ENCODE peak calls at places on chromosomes 1 and 21, in seven cellular contexts. G is GM12878, K is H1, A is HCT116, J is SK-N-SH, I is K562, H is HepG2. B is an unnamed sample.

GRCh38 chr1:12006167-12006921 is 13.0 kb upstream of the MIIP start:
- DNase-seq in G (no peak), K (no peak), A (no peak), J (no peak), I (peak; percentile 49), H (no peak), B (no peak)

GRCh38 chr21:33026299-33026858 is 644 bp downstream of the OLIG2 start:
- DNase-seq in G (no peak), K (no peak), A (no peak), J (peak; percentile 35), I (no peak), H (no peak), B (no peak)

GRCh38 chr1:10646347-10646861 is 150.0 kb downstream of the CASZ1 start:
- DNase-seq in G (no peak), K (no peak), A (peak; percentile 33), J (peak; percentile 75), I (peak; percentile 71), H (no peak), B (peak; percentile 42)

GRCh38 chr1:160778976-160779375 is 17.0 kb upstream of the LY9 start:
- DNase-seq in G (no peak), K (no peak), A (no peak), J (no peak), I (no peak), H (no peak), B (no peak)

GRCh38 chr1:230186003-230186863 is 119.2 kb downstream of the GALNT2 start:
- DNase-seq in G (no peak), K (no peak), A (peak; percentile 76), J (no peak), I (peak; percentile 40), H (peak; percentile 95), B (peak; percentile 72)

GRCh38 chr1:30748699-30749401 is 8.7 kb downstream of the LAPTM5 start:
- DNase-seq in G (no peak), K (no peak), A (no peak), J (no peak), I (no peak), H (no peak), B (no peak)

GRCh38 chr1:217188280-217189235 is 442.3 kb downstream of the GPATCH2 start:
- DNase-seq in G (no peak), K (no peak), A (no peak), J (no peak), I (no peak), H (no peak), B (no peak)

GRCh38 chr21:26881504-26882228 is 36.5 kb upstream of the ADAMTS1 start:
- DNase-seq in G (no peak), K (no peak), A (no peak), J (peak; percentile 39), I (no peak), H (no peak), B (no peak)

GRCh38 chr21:37909936-37910335 is 6.3 kb downstream of the KCNJ6 start:
- DNase-seq in G (no peak), K (no peak), A (no peak), J (no peak), I (no peak), H (no peak), B (no peak)

GRCh38 chr1:2275796-2276536 is 47.8 kb downstream of the SKI start:
- DNase-seq in G (no peak), K (no peak), A (no peak), J (no peak), I (peak; percentile 32), H (no peak), B (no peak)

GRCh38 chr1:198141668-198142351 is 15.0 kb upstream of the NEK7 start:
- DNase-seq in G (no peak), K (no peak), A (no peak), J (no peak), I (no peak), H (no peak), B (no peak)

GRCh38 chr1:169466259-169467230 is 19.2 kb downstream of the SLC19A2 start:
- DNase-seq in G (no peak), K (no peak), A (peak; percentile 27), J (peak; percentile 22), I (peak; percentile 34), H (peak; percentile 24), B (no peak)

GRCh38 chr1:182143825-182144661 is 82.5 kb upstream of the ZNF648 start:
- DNase-seq in G (no peak), K (peak; percentile 54), A (no peak), J (peak; percentile 29), I (peak; percentile 24), H (no peak), B (peak; percentile 58)
- TF ChIP-seq JUND in G (no peak), K (no peak), A (no peak), J (no peak), I (no peak), H (no peak), B (no peak)

GRCh38 chr1:203076031-203076511 is 9.7 kb downstream of the MYOG start:
- DNase-seq in G (no peak), K (peak; percentile 72), A (no peak), J (no peak), I (no peak), H (no peak), B (no peak)

GRCh38 chr1:203075249-203076030 is 10.4 kb downstream of the MYOG start:
- DNase-seq in G (no peak), K (no peak), A (no peak), J (no peak), I (no peak), H (no peak), B (no peak)

GRCh38 chr1:203077956-203078355 is 7.9 kb downstream of the MYOG start:
- DNase-seq in G (no peak), K (no peak), A (no peak), J (no peak), I (no peak), H (no peak), B (no peak)

GRCh38 chr1:203078478-203078877 is 7.3 kb downstream of the MYOG start:
- DNase-seq in G (no peak), K (no peak), A (no peak), J (no peak), I (no peak), H (no peak), B (no peak)

GRCh38 chr1:203077367-203077766 is 8.4 kb downstream of the MYOG start:
- DNase-seq in G (no peak), K (no peak), A (no peak), J (no peak), I (no peak), H (no peak), B (no peak)
- TF ChIP-seq JUND in G (no peak), K (no peak), A (no peak), J (no peak), I (no peak), H (no peak), B (no peak)

DNA sequence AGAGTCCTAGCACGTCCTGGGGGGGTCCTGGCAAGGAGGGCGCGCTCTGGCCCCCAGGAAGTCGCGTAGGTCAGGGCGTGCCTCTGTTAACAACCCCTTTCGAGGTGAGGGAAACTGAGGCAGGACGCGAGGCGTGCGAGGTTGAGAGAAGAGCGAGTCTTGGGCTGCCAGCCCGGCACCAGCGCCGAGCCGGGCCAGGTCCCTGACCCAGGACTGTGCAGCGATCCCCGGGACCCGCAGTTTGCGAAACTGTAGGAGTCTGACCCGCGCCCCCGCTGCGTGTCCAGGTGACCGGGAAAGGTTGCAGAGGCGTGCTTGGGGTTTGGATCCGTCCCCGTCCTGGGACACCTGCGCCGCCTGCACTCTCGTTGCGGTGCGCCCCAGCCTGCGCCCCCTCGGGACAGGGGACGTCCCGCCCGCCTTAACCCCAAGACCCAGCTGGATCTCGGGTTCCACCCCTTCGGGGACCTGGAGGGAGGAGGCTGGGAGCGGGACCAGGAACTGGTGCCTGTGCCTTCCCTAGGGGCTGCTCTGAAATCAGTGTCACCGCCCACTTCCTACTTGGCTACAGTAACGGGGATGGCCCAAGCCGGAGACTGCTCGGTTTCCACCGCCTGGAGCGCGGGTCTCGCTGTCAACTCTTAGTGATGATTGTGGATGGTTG is 493 bp downstream of the DISC1 start:
- DNase-seq in G (no peak), K (peak; percentile 82), A (no peak), J (peak; percentile 66), I (no peak), H (peak; percentile 62), B (no peak)
- TF ChIP-seq JUND in G (no peak), K (no peak), A (no peak), J (no peak), I (no peak), H (no peak), B (no peak)

GRCh38 chr1:218991089-218991488 is 182.6 kb upstream of the LYPLAL1 start:
- DNase-seq in G (no peak), K (no peak), A (no peak), J (peak; percentile 24), I (no peak), H (no peak), B (no peak)
- TF ChIP-seq JUND in G (no peak), K (no peak), A (no peak), J (no peak), I (no peak), H (no peak), B (no peak)

GRCh38 chr1:164733734-164734133 is 174.8 kb downstream of the PBX1 start:
- DNase-seq in G (no peak), K (no peak), A (no peak), J (no peak), I (no peak), H (no peak), B (no peak)
- TF ChIP-seq JUND in G (no peak), K (no peak), A (no peak), J (no peak), I (no peak), H (no peak), B (no peak)

GRCh38 chr1:204524986-204525385 is 8.8 kb downstream of the MDM4 start:
- DNase-seq in G (no peak), K (no peak), A (no peak), J (no peak), I (no peak), H (no peak), B (no peak)
- TF ChIP-seq JUND in G (no peak), K (no peak), A (no peak), J (no peak), I (no peak), H (no peak), B (no peak)

DNA sequence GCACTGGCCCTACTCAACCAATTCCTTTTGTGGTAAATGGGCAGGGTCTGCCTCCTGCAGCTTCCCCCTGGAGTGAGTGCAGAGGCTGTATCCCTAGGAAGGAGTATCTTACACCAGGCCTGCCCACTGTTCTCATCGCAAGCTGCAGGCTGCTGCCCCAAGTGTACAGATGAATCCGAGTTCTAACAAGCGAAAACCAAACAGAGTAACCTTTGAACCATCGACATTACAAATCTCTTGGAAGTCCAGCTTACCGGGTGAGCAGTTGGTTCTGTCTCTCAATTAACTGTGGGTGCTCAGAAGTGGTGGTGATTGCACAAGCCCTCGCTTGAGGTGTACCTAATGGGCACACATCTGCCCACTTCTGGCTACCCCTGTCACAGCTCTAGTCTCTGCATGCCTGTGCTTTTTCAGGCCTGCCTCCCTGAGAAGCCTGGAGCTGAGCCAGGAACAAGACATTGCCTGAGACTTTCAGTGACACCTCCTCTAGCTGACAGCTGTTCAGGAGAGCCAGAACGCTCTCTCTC is 22.7 kb downstream of the INAVA start:
- DNase-seq in G (no peak), K (no peak), A (no peak), J (no peak), I (no peak), H (peak; percentile 67), B (no peak)
- TF ChIP-seq JUND in G (no peak), K (no peak), A (no peak), J (no peak), I (no peak), H (no peak), B (no peak)